ENCODE peak calls at places on chromosome 4, in nine cellular contexts. N is epithelial cell of esophagus; G is activated CD4-positive, alpha-beta T cell treated with anti-CD3 and anti-CD28 coated beads, Interleukin-2, amount 50 U/mL, for 24 hours; A is NCI-H774; Y is progenitor cell of endocrine pancreas; P is NCI-H226; F is SHP77; D is putamen; C is C1 segment of cervical spinal cord. J is an unnamed sample.

GRCh38 chr4:184756399-184756798 is 22.5 kb upstream of the CENPU start:
- DNase-seq in N (peak; percentile 16), G (no peak), A (no peak), Y (no peak), P (peak; percentile 8), F (no peak), D (no peak), C (no peak), J (no peak)

GRCh38 chr4:3388461-3389185 is 53.1 kb upstream of the HGFAC start:
- DNase-seq in N (peak; percentile 85), G (no peak), A (no peak), Y (no peak), P (no peak), F (no peak), D (no peak), C (no peak), J (no peak)

GRCh38 chr4:183503497-183504063 is 1.3 kb upstream of the ING2 start:
- DNase-seq in N (peak; percentile 19), G (peak; percentile 34), A (no peak), Y (no peak), P (no peak), F (no peak), D (no peak), C (no peak), J (no peak)

GRCh38 chr4:166972071-166972470 is 262.2 kb downstream of the SPOCK3 start:
- DNase-seq in N (peak; percentile 91), G (no peak), A (no peak), Y (no peak), P (peak; percentile 74), F (no peak), D (peak; percentile 32), C (no peak), J (no peak)

GRCh38 chr4:39658756-39659155 is 20.1 kb upstream of the SMIM14 start:
- DNase-seq in N (no peak), G (no peak), A (no peak), Y (no peak), P (no peak), F (no peak), D (no peak), C (no peak), J (no peak)

GRCh38 chr4:2087170-2087569 is 28.0 kb downstream of the NAT8L start:
- DNase-seq in N (no peak), G (no peak), A (no peak), Y (no peak), P (peak; percentile 9), F (no peak), D (no peak), C (no peak), J (no peak)

GRCh38 chr4:138972956-138973819 is 42.4 kb upstream of the NOCT start:
- DNase-seq in N (no peak), G (no peak), A (no peak), Y (no peak), P (no peak), F (no peak), D (no peak), C (no peak), J (no peak)

GRCh38 chr4:109432676-109433075 is 939 bp upstream of the SEC24B start:
- DNase-seq in N (peak; percentile 84), G (no peak), A (no peak), Y (no peak), P (no peak), F (no peak), D (no peak), C (no peak), J (no peak)

GRCh38 chr4:57148831-57149230 is 38.6 kb upstream of the IGFBP7 start:
- DNase-seq in N (peak; percentile 77), G (no peak), A (no peak), Y (no peak), P (no peak), F (no peak), D (no peak), C (no peak), J (no peak)

GRCh38 chr4:6986067-6986780 is 56.9 kb upstream of the TADA2B start:
- DNase-seq in N (peak; percentile 31), G (no peak), A (no peak), Y (no peak), P (no peak), F (no peak), D (peak; percentile 68), C (peak; percentile 74), J (peak; percentile 17)

GRCh38 chr4:177251237-177251636 is 58.4 kb upstream of the NEIL3 start:
- DNase-seq in N (no peak), G (no peak), A (no peak), Y (no peak), P (no peak), F (no peak), D (no peak), C (no peak), J (no peak)

GRCh38 chr4:7995866-7996265 is 56.2 kb upstream of the AFAP1 start:
- DNase-seq in N (no peak), G (no peak), A (no peak), Y (no peak), P (no peak), F (no peak), D (no peak), C (no peak), J (no peak)

GRCh38 chr4:56465599-56466295 is 1.7 kb upstream of the SRP72 start:
- DNase-seq in N (peak; percentile 64), G (no peak), A (no peak), Y (no peak), P (peak; percentile 79), F (no peak), D (no peak), C (no peak), J (no peak)

GRCh38 chr4:73811841-73812240 is 24.6 kb upstream of the CXCL6 start:
- DNase-seq in N (no peak), G (no peak), A (no peak), Y (no peak), P (no peak), F (no peak), D (no peak), C (no peak), J (no peak)

GRCh38 chr4:93084599-93085305 is 743.8 kb upstream of the ATOH1 start:
- DNase-seq in N (no peak), G (no peak), A (no peak), Y (no peak), P (no peak), F (no peak), D (no peak), C (no peak), J (no peak)

GRCh38 chr4:14196141-14196540 is 568.6 kb upstream of the BOD1L1 start:
- DNase-seq in N (peak; percentile 73), G (no peak), A (no peak), Y (peak; percentile 63), P (peak; percentile 40), F (no peak), D (no peak), C (no peak), J (no peak)

GRCh38 chr4:85807247-85807915 is 332.4 kb downstream of the ARHGAP24 start:
- DNase-seq in N (no peak), G (no peak), A (no peak), Y (no peak), P (peak; percentile 93), F (no peak), D (no peak), C (no peak), J (no peak)

GRCh38 chr4:6449335-6449734 is 23.1 kb downstream of the PPP2R2C start:
- DNase-seq in N (no peak), G (no peak), A (no peak), Y (no peak), P (no peak), F (no peak), D (no peak), C (no peak), J (no peak)

GRCh38 chr4:112196446-112196845 is 35.1 kb upstream of the AP1AR start:
- DNase-seq in N (no peak), G (no peak), A (no peak), Y (no peak), P (no peak), F (no peak), D (no peak), C (no peak), J (no peak)

GRCh38 chr4:155288999-155289398 is 80.6 kb downstream of the NPY2R start:
- DNase-seq in N (no peak), G (no peak), A (no peak), Y (no peak), P (no peak), F (no peak), D (no peak), C (no peak), J (no peak)

GRCh38 chr4:3042226-3042625 is 32.1 kb downstream of the HTT-AS start:
- DNase-seq in N (no peak), G (no peak), A (no peak), Y (no peak), P (no peak), F (no peak), D (no peak), C (no peak), J (no peak)

GRCh38 chr4:42729505-42730237 is 72.8 kb upstream of the ATP8A1 start:
- DNase-seq in N (no peak), G (no peak), A (no peak), Y (no peak), P (no peak), F (no peak), D (no peak), C (no peak), J (no peak)

GRCh38 chr4:108034560-108034959 is 44.9 kb downstream of the HADH start:
- DNase-seq in N (no peak), G (no peak), A (no peak), Y (no peak), P (no peak), F (no peak), D (peak; percentile 49), C (no peak), J (no peak)

GRCh38 chr4:38223306-38223705 is 263.1 kb downstream of the PTTG2 start:
- DNase-seq in N (no peak), G (no peak), A (no peak), Y (no peak), P (no peak), F (no peak), D (no peak), C (no peak), J (no peak)

GRCh38 chr4:153362184-153362583 is 17.7 kb downstream of the MND1 start:
- DNase-seq in N (no peak), G (no peak), A (no peak), Y (no peak), P (no peak), F (no peak), D (no peak), C (no peak), J (no peak)

GRCh38 chr4:9924750-9925149 is 96.5 kb downstream of the SLC2A9 start:
- DNase-seq in N (peak; percentile 98), G (no peak), A (no peak), Y (no peak), P (no peak), F (no peak), D (no peak), C (no peak), J (no peak)

GRCh38 chr4:129282293-129282692 is 186.3 kb downstream of the C4orf33 start:
- DNase-seq in N (no peak), G (no peak), A (no peak), Y (no peak), P (no peak), F (no peak), D (peak; percentile 11), C (no peak), J (no peak)

GRCh38 chr4:114688063-114688462 is 89.5 kb downstream of the UGT8 start:
- DNase-seq in N (no peak), G (no peak), A (no peak), Y (no peak), P (no peak), F (no peak), D (no peak), C (no peak), J (no peak)

GRCh38 chr4:26379837-26380236 is 59.0 kb downstream of the RBPJ start:
- DNase-seq in N (no peak), G (no peak), A (no peak), Y (no peak), P (no peak), F (no peak), D (no peak), C (no peak), J (no peak)

GRCh38 chr4:52968696-52969095 is 106.6 kb downstream of the RASL11B start:
- DNase-seq in N (no peak), G (no peak), A (no peak), Y (no peak), P (no peak), F (no peak), D (no peak), C (no peak), J (no peak)

GRCh38 chr4:187184513-187184912 is 460.9 kb upstream of the FAT1 start:
- DNase-seq in N (peak; percentile 32), G (no peak), A (no peak), Y (no peak), P (no peak), F (no peak), D (no peak), C (no peak), J (no peak)

J was measured in NCI-H1930.